ENCODE peak calls at places on chromosomes 2 and 18, in four cellular contexts. U is small intestine, Z is GM06990, J is GM23338. N is an unnamed sample.
A peak's percentile ranks its signal among the peaks of the same experiment; 100 is the strongest.

GRCh38 chr2:47699533-47700215 is 83.3 kb upstream of the MSH6 start:
- DNase-seq in U (no peak), Z (no peak), J (peak; percentile 53), N (no peak)

GRCh38 chr18:36120297-36120696 is 8.8 kb downstream of the SLC39A6 start:
- DNase-seq in U (no peak), Z (no peak), J (no peak), N (no peak)

GRCh38 chr2:106038598-106039375 is 155.3 kb downstream of the UXS1 start:
- DNase-seq in U (no peak), Z (no peak), J (no peak), N (no peak)

GRCh38 chr2:207091928-207092327 is 73.8 kb downstream of the KLF7 start:
- DNase-seq in U (no peak), Z (no peak), J (no peak), N (no peak)

GRCh38 chr2:44679584-44679983 is 261.9 kb upstream of the SIX3 start:
- DNase-seq in U (no peak), Z (no peak), J (no peak), N (no peak)

GRCh38 chr2:179273461-179273962 is 8.9 kb upstream of the SESTD1 start:
- DNase-seq in U (no peak), Z (no peak), J (no peak), N (no peak)

GRCh38 chr18:50240083-50240563 is 26.2 kb downstream of the CFAP53 start:
- DNase-seq in U (peak; percentile 63), Z (no peak), J (no peak), N (peak; percentile 48)

GRCh38 chr2:72917875-72918660 is 749 bp downstream of the EMX1 start:
- DNase-seq in U (no peak), Z (no peak), J (peak; percentile 65), N (no peak)

GRCh38 chr18:74989134-74989533 is 219.8 kb downstream of the PTGR3 start:
- DNase-seq in U (no peak), Z (no peak), J (no peak), N (no peak)

GRCh38 chr2:54308186-54308585 is 52.2 kb upstream of the TSPYL6 start:
- DNase-seq in U (no peak), Z (no peak), J (no peak), N (no peak)

GRCh38 chr2:216013080-216013909 is at the start of gene MREG:
- DNase-seq in U (peak; percentile 77), Z (peak; percentile 84), J (peak; percentile 96), N (peak; percentile 79)

GRCh38 chr2:239575931-239576445 is 175.2 kb upstream of the HDAC4 start:
- DNase-seq in U (no peak), Z (no peak), J (no peak), N (no peak)

GRCh38 chr2:239576784-239577183 is 176.0 kb upstream of the HDAC4 start:
- DNase-seq in U (no peak), Z (no peak), J (no peak), N (no peak)

GRCh38 chr2:239574054-239574433 is 173.2 kb upstream of the HDAC4 start:
- DNase-seq in U (no peak), Z (no peak), J (no peak), N (no peak)

GRCh38 chr2:239577306-239577705 is 176.5 kb upstream of the HDAC4 start:
- DNase-seq in U (no peak), Z (no peak), J (no peak), N (no peak)

DNA sequence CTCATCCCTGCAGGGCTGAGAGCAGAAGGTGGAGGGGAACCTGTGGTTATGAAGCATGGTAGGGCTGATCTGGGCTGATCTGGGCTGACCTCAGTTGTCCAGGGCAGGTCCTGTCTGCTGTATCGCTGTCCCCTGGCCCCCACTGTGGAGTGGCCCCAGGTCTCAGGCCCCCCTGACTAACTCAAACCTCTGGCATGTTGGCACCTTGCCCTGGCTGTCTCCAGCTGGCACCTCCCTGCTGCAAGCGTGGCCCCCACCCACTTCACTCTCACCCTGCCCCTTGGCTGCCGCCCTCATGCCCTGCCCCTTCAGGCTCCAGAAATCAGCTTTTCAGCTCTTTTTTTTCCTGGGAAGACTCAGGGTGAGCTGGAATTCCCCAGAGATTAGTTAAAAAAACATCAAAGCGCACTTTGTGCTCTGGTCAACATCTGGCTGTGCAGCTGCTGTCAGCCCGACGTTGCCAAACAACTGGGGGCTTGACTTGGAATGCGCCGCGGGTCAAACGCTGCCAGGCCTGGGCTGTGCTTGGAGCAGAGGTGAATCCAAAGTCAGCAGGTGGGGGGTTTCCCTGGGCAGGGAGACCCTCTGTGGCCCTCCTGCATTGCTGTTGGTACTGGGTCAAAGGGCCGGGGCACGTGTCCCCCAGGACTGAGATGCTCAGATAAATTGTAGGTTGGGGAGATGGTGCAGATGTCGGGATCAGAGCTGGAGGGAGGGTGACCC is 173.8 kb upstream of the HDAC4 start:
- DNase-seq in U (no peak), Z (no peak), J (no peak), N (no peak)
- H3K27me3 ChIP-seq in U (no peaks in the 10 kb centered on the region), Z (no peaks in the 10 kb centered on the region), J (no peaks in the 10 kb centered on the region), N (no peaks in the 10 kb centered on the region)

GRCh38 chr2:26846881-26847662 is 860 bp upstream of the DPYSL5 start:
- DNase-seq in U (no peak), Z (no peak), J (peak; percentile 39), N (no peak)

GRCh38 chr2:26840937-26841610 is 6.9 kb upstream of the DPYSL5 start:
- DNase-seq in U (no peak), Z (no peak), J (no peak), N (no peak)

GRCh38 chr2:26845021-26845420 is 2.9 kb upstream of the DPYSL5 start:
- DNase-seq in U (no peak), Z (no peak), J (no peak), N (no peak)

GRCh38 chr2:26846334-26846863 is 1.5 kb upstream of the DPYSL5 start:
- DNase-seq in U (peak; percentile 59), Z (peak; percentile 67), J (peak; percentile 96), N (peak; percentile 78)

DNA sequence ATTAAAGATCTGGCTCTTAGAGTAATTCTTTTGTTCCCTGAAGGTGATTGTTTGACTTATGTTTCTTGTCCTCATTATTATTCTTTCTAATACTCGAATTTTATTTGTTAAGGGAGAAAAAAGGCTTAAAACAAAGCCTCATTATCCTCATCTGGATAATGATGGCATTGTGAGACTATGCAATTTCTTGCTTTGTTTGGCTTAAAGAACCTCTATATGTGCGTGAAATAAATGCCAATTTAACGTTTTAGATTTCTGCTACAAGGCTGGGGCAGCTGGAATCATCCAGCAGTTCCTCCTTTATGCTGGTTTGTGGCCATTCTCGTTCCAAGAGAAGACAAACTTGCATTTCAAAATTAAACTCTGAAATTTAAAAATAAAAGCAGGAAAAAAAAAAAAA is 4.9 kb upstream of the DPYSL5 start:
- DNase-seq in U (no peak), Z (no peak), J (no peak), N (no peak)
- H3K27me3 ChIP-seq in U (peaks cover 11% of the 10 kb centered on the region), Z (no peaks in the 10 kb centered on the region), J (peaks cover 31% of the 10 kb centered on the region), N (peaks cover 24% of the 10 kb centered on the region)

DNA sequence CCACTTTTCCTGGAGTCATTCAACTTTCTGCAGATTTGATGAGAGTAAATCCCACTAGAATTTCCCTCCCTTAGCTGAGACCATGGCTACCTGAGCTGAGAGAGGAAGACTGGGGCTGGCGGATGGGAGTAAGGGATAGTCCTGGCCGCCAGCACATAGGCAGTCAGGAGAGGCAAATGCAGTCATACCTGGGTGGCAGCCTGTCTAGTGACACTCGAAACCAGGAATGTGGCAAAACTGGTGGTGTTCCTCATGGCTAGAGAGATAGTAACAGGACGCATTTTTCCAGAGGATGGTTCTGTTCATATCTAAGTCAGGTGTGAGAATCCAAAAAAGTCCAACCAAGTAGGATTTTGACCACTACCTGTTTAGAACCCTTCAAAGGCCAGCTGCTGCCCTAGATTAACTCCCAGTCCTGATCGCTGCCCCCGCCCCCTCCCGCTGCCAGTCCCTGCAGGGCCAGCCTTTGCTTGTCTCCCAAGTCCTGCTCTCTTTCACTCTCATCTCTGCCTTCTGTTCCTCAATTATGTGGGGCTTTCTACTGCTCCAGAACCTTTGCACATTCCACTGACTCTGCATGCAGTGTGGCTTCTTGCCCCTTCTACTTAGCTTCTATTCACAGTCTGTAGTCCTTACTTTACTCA is 17.4 kb upstream of the SCG2 start:
- DNase-seq in U (no peak), Z (no peak), J (no peak), N (no peak)
- H3K27me3 ChIP-seq in U (no peaks in the 10 kb centered on the region), Z (peaks cover 3% of the 10 kb centered on the region), J (peaks cover 95% of the 10 kb centered on the region), N (no peaks in the 10 kb centered on the region)

DNA sequence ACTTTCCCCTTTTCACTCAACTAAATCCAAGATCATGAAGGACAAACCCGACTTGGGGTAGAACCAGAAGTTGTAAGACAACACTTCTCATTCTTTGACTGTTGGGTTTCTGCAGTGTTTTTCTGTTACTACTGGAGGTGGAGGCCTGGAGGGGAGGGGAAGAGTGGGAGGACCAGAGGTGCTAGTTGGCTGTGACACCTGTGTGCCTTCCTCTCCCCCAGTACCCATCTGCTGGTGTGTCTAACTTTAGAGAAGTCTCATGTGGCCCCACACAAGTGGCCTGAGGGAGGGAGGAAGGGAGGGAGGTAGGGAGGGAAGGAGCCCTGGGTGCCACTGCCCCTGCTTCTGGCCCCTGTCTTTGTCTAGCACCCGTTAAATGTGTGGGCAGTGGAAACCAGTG is 84.7 kb upstream of the BCL2L11 start:
- DNase-seq in U (no peak), Z (no peak), J (no peak), N (no peak)
- H3K27me3 ChIP-seq in U (no peaks in the 10 kb centered on the region), Z (peaks cover 4% of the 10 kb centered on the region), J (no peaks in the 10 kb centered on the region), N (peaks cover 24% of the 10 kb centered on the region)

DNA sequence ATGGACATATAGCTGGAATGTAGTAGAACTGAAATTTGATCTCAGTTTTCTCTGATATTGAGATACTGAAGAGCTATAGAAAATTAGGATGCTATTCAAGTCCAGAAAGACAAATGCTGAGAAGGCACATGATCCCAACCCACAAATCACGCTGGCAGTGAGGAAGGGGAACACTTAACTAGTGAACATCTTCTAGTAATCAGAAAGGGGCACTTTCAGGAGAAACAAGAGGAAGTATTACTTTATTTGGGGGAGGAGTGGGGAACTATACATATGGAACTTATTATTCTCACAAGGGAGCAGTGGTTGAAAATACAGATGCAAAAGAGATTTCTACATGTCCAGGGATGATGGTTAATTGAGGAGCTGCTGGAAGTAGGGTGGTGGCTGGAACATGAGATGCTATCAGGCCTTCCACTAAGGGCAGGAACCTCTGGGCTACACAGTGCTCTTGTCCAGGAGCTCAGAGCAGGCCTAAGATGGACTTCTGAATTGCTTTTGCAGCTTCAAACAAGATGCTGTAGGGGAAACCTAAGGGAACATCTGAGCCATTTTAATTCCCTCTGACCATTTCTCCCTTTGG is 79.3 kb downstream of the TGFA start:
- DNase-seq in U (no peak), Z (no peak), J (no peak), N (no peak)
- H3K27me3 ChIP-seq in U (no peaks in the 10 kb centered on the region), Z (peaks cover 6% of the 10 kb centered on the region), J (no peaks in the 10 kb centered on the region), N (peaks cover 2% of the 10 kb centered on the region)